ENCODE peak calls at places on chromosomes 2 and 18, in five cellular contexts. H is mesothelial cell of epicardium, M is NCI-H524, Z is GF-D8, X is RCC 7860. U is an unnamed sample.

GRCh38 chr2:9300829-9301453 is 94.3 kb downstream of the ASAP2 start:
- DNase-seq in H (no peak), M (no peak), Z (no peak), X (no peak), U (no peak)

GRCh38 chr2:230849633-230850357 is 14.9 kb upstream of the ITM2C start:
- DNase-seq in H (no peak), M (no peak), Z (no peak), X (no peak), U (no peak)

GRCh38 chr18:79548621-79548985 is 131.0 kb upstream of the CTDP1 start:
- DNase-seq in H (peak; percentile 34), M (no peak), Z (no peak), X (no peak), U (no peak)

GRCh38 chr2:33086400-33087015 is 139.8 kb downstream of the LTBP1 start:
- DNase-seq in H (no peak), M (peak; percentile 16), Z (peak; percentile 3), X (no peak), U (no peak)

GRCh38 chr18:77082316-77082715 is 50.3 kb downstream of the MBP start:
- DNase-seq in H (no peak), M (no peak), Z (no peak), X (no peak), U (no peak)

GRCh38 chr2:37325625-37326071 is 1.0 kb upstream of the PRKD3 start:
- DNase-seq in H (no peak), M (no peak), Z (no peak), X (no peak), U (no peak)

GRCh38 chr2:189763908-189764661 is 1.5 kb upstream of the OSGEPL1 start:
- DNase-seq in H (no peak), M (peak; percentile 56), Z (no peak), X (no peak), U (no peak)

GRCh38 chr2:150686391-150686790 is 198.9 kb upstream of the RND3 start:
- DNase-seq in H (no peak), M (no peak), Z (no peak), X (no peak), U (no peak)

GRCh38 chr2:195675783-195676427 is 18.9 kb downstream of the SLC39A10 start:
- DNase-seq in H (no peak), M (no peak), Z (no peak), X (no peak), U (no peak)

GRCh38 chr2:107303964-107304363 is 418.0 kb upstream of the ST6GAL2 start:
- DNase-seq in H (no peak), M (no peak), Z (no peak), X (peak; percentile 14), U (no peak)

GRCh38 chr2:137525644-137526190 is 438.6 kb upstream of the HNMT start:
- DNase-seq in H (no peak), M (no peak), Z (no peak), X (no peak), U (no peak)